ENCODE peak calls at places on chromosomes 3 and 15, in four cellular contexts. One of them, this sample, is unnamed. For H4K20me1, the result is how much of the 10 kb centered on the place peaks cover.

GRCh38 chr3:12579919-12580318 is 23.0 kb downstream of the MKRN2 start:
- DNase-seq in H1: no peak
- DNase-seq in HCT116: no peak
- DNase-seq in K562: no peak
- DNase-seq in this sample: no peak

GRCh38 chr3:113264249-113264648 is 52.9 kb downstream of the BOC start:
- DNase-seq in H1: peak
- DNase-seq in HCT116: no peak
- DNase-seq in K562: no peak
- DNase-seq in this sample: no peak

GRCh38 chr15:45134682-45135604 is 5.1 kb downstream of the DUOX1 start:
- DNase-seq in H1: no peak
- DNase-seq in HCT116: no peak
- DNase-seq in K562: no peak
- DNase-seq in this sample: no peak

GRCh38 chr3:48990636-48991421 is 788 bp downstream of the P4HTM start:
- DNase-seq in H1: no peak
- DNase-seq in HCT116: no peak
- DNase-seq in K562: no peak
- DNase-seq in this sample: no peak

GRCh38 chr3:53134631-53135232 is 4.5 kb upstream of the RFT1 start:
- DNase-seq in H1: peak
- DNase-seq in HCT116: peak
- DNase-seq in K562: peak
- DNase-seq in this sample: peak

GRCh38 chr3:22175899-22176298 is 424.9 kb upstream of the ZNF385D start:
- DNase-seq in H1: no peak
- DNase-seq in HCT116: no peak
- DNase-seq in K562: no peak
- DNase-seq in this sample: no peak

GRCh38 chr3:102531686-102532085 is 96.9 kb downstream of the ZPLD1 start:
- DNase-seq in H1: no peak
- DNase-seq in HCT116: no peak
- DNase-seq in K562: no peak
- DNase-seq in this sample: no peak

GRCh38 chr15:31434418-31435255 is 108.0 kb downstream of the KLF13 start:
- DNase-seq in H1: no peak
- DNase-seq in HCT116: no peak
- DNase-seq in K562: peak
- DNase-seq in this sample: no peak

GRCh38 chr15:43912991-43913927 is 86.5 kb downstream of the WDR76 start:
- DNase-seq in H1: peak
- DNase-seq in HCT116: peak
- DNase-seq in K562: no peak
- DNase-seq in this sample: peak

GRCh38 chr3:145490088-145491055 is 670.6 kb downstream of the PLOD2 start:
- DNase-seq in H1: no peak
- DNase-seq in HCT116: no peak
- DNase-seq in K562: no peak
- DNase-seq in this sample: no peak

GRCh38 chr3:82236257-82236656 is 474.8 kb upstream of the GBE1 start:
- DNase-seq in H1: no peak
- DNase-seq in HCT116: no peak
- DNase-seq in K562: no peak
- DNase-seq in this sample: no peak

GRCh38 chr15:98966036-98966787 is 41.4 kb downstream of the PGPEP1L start:
- DNase-seq in H1: no peak
- DNase-seq in HCT116: no peak
- DNase-seq in K562: no peak
- DNase-seq in this sample: no peak

GRCh38 chr3:55491296-55491816 is 4.2 kb upstream of the WNT5A start:
- DNase-seq in H1: no peak
- DNase-seq in HCT116: no peak
- DNase-seq in K562: no peak
- DNase-seq in this sample: no peak

GRCh38 chr3:60053518-60054265 is 1003.9 kb upstream of the CFAP20DC start:
- DNase-seq in H1: no peak
- DNase-seq in HCT116: no peak
- DNase-seq in K562: peak
- DNase-seq in this sample: no peak

GRCh38 chr15:41559489-41560177 is 621 bp downstream of the TYRO3 start:
- DNase-seq in H1: no peak
- DNase-seq in HCT116: no peak
- DNase-seq in K562: peak
- DNase-seq in this sample: no peak

GRCh38 chr15:68214838-68215234 is 9.7 kb upstream of the CALML4 start:
- DNase-seq in H1: no peak
- DNase-seq in HCT116: no peak
- DNase-seq in K562: no peak
- DNase-seq in this sample: no peak

GRCh38 chr15:68217341-68217740 is 12.2 kb downstream of the CLN6 start:
- DNase-seq in H1: no peak
- DNase-seq in HCT116: no peak
- DNase-seq in K562: no peak
- DNase-seq in this sample: no peak

GRCh38 chr15:68210821-68211655 is 5.9 kb upstream of the CALML4 start:
- DNase-seq in H1: no peak
- DNase-seq in HCT116: no peak
- DNase-seq in K562: peak
- DNase-seq in this sample: no peak

GRCh38 chr15:68211656-68212320 is 6.7 kb upstream of the CALML4 start:
- DNase-seq in H1: no peak
- DNase-seq in HCT116: no peak
- DNase-seq in K562: no peak
- DNase-seq in this sample: no peak

DNA sequence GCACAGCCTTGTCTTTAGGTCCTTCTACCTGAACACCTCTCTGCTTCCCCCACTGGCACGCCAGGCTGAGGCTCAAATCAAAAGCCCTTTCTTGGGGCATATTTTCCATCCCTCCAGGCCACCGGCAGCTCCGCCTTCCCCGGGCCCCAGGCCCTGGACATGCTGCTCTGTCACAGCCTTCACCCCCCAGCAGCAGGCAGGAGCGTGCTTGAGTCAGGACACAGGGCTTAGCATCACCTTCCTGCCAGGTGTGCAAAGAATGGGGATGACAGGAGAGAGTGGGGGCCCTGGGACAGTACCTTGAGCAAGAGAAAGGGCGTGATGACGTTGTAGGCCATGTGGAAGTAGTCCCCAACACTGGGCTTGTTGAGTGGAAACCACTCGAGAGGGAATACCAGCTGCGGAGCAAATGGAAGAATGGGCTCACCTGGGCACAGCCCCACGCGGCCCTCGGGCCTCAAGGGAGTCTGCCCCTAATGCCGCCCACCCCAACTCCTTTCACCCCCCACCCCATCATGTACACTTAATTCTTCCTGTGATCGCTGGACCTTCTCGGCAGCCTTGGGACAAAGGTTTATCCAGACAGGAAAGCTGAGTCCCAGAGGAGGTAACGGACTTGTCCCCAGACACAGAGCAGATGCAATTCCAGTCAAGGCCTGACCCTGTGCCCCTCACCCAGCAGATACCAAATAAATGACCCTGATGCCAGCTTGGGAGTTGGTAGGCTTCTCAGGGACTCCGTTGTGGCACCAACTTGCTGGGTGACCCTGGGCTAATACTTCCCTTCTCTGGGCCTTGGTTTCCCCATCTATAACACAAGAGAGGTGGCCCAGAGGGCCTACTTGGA is 9.1 kb upstream of the CALML4 start:
- DNase-seq in H1: no peak
- DNase-seq in HCT116: no peak
- DNase-seq in K562: no peak
- DNase-seq in this sample: no peak
- H4K20me1 ChIP-seq in H1: under half
- H4K20me1 ChIP-seq in HCT116: under half
- H4K20me1 ChIP-seq in K562: under half
- H4K20me1 ChIP-seq in this sample: under half

GRCh38 chr3:43156812-43157455 is 51.1 kb upstream of the POMGNT2 start:
- DNase-seq in H1: no peak
- DNase-seq in HCT116: no peak
- DNase-seq in K562: no peak
- DNase-seq in this sample: no peak

GRCh38 chr3:43155016-43155415 is 49.1 kb upstream of the POMGNT2 start:
- DNase-seq in H1: no peak
- DNase-seq in HCT116: no peak
- DNase-seq in K562: no peak
- DNase-seq in this sample: no peak

GRCh38 chr3:43152649-43153048 is 46.8 kb upstream of the POMGNT2 start:
- DNase-seq in H1: no peak
- DNase-seq in HCT116: no peak
- DNase-seq in K562: no peak
- DNase-seq in this sample: no peak

GRCh38 chr3:43155464-43156121 is 49.7 kb upstream of the POMGNT2 start:
- DNase-seq in H1: peak
- DNase-seq in HCT116: peak
- DNase-seq in K562: peak
- DNase-seq in this sample: peak

GRCh38 chr3:43153189-43154083 is 47.6 kb upstream of the POMGNT2 start:
- DNase-seq in H1: no peak
- DNase-seq in HCT116: no peak
- DNase-seq in K562: no peak
- DNase-seq in this sample: no peak
- TF ChIP-seq RAD21 in H1: no peak
- TF ChIP-seq RAD21 in HCT116: no peak
- TF ChIP-seq RAD21 in K562: no peak
- TF ChIP-seq RAD21 in this sample: no peak

GRCh38 chr3:128782282-128783146 is 56.5 kb downstream of the RAB7A start:
- DNase-seq in H1: no peak
- DNase-seq in HCT116: no peak
- DNase-seq in K562: no peak
- DNase-seq in this sample: no peak
- H4K20me1 ChIP-seq in H1: under half
- H4K20me1 ChIP-seq in HCT116: under half
- H4K20me1 ChIP-seq in K562: under half
- H4K20me1 ChIP-seq in this sample: half or more

DNA sequence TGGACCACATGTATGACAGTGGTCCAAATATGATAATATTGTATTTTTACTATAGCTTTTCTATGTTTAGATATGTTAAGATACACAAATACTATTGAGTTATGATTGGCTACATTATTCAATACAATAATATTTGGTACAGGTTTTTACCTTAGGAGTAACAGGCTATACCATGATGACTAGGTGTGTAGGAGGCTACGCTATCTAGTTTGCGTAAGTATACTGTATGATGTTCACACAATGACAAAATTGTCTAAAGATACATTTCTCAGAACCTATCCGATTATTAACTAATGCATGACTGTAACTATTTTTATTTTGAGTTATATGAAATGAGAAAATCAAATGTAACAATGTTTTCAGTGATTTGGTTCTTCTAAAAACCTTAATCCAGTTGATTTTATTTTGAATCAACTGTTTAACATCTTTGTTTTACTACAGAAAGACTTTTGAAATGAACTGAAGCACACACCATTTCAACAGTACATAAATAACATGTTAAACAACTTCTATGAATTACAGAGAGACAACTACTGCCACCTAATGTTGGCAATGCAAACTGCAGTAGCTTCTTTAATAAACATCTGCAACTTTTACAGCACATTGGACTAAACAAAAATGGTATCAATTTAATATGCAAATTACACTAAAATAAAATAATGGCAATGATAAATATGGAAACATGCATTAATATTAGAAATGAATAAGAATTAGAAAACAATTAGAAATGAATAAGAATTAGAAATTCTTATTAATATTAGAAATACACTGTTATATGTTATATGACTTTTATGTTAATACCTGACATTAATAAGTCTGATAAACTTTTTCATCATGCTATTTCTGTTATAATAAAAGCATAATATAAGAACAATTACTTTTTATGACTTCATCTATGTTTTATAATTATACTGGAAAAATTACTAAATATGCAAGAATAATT is 255.7 kb downstream of the MBNL1 start:
- DNase-seq in H1: no peak
- DNase-seq in HCT116: peak
- DNase-seq in K562: peak
- DNase-seq in this sample: peak
- TF ChIP-seq RAD21 in H1: peak
- TF ChIP-seq RAD21 in HCT116: peak
- TF ChIP-seq RAD21 in K562: peak
- TF ChIP-seq RAD21 in this sample: peak

GRCh38 chr3:46966811-46967210 is 9.7 kb downstream of the CCDC12 start:
- DNase-seq in H1: no peak
- DNase-seq in HCT116: no peak
- DNase-seq in K562: no peak
- DNase-seq in this sample: no peak

GRCh38 chr3:46962990-46963389 is 13.6 kb downstream of the CCDC12 start:
- DNase-seq in H1: no peak
- DNase-seq in HCT116: no peak
- DNase-seq in K562: no peak
- DNase-seq in this sample: no peak

GRCh38 chr3:46962427-46962826 is 14.1 kb downstream of the CCDC12 start:
- DNase-seq in H1: no peak
- DNase-seq in HCT116: no peak
- DNase-seq in K562: no peak
- DNase-seq in this sample: no peak

GRCh38 chr3:46968783-46969428 is 7.6 kb downstream of the CCDC12 start:
- DNase-seq in H1: no peak
- DNase-seq in HCT116: no peak
- DNase-seq in K562: no peak
- DNase-seq in this sample: no peak

GRCh38 chr3:46965151-46965550 is 11.4 kb downstream of the CCDC12 start:
- DNase-seq in H1: no peak
- DNase-seq in HCT116: no peak
- DNase-seq in K562: no peak
- DNase-seq in this sample: no peak
- H4K20me1 ChIP-seq in H1: under half
- H4K20me1 ChIP-seq in HCT116: under half
- H4K20me1 ChIP-seq in K562: half or more
- H4K20me1 ChIP-seq in this sample: half or more

GRCh38 chr15:89197503-89197971 is 23.8 kb downstream of the RLBP1 start:
- DNase-seq in H1: no peak
- DNase-seq in HCT116: peak
- DNase-seq in K562: no peak
- DNase-seq in this sample: peak
- TF ChIP-seq RAD21 in H1: no peak
- TF ChIP-seq RAD21 in HCT116: no peak
- TF ChIP-seq RAD21 in K562: no peak
- TF ChIP-seq RAD21 in this sample: no peak